ENCODE peak calls at places on chromosomes 3 and 15, in ten cellular contexts. Y is body of pancreas, X is A549, P is stomach, E is ovary, M is K562, J is uterus, Q is IMR-90, B is heart left ventricle, R is spleen. W is an unnamed sample.
A peak's percentile ranks its signal among the peaks of the same experiment; 100 is the strongest.

GRCh38 chr3:67635257-67635656 is 19.2 kb downstream of the SUCLG2 start:
- DNase-seq in R (no peak), M (no peak), E (no peak), X (peak; percentile 52), Q (peak; percentile 96), J (no peak), P (no peak), Y (no peak), B (no peak), W (no peak)

GRCh38 chr15:57762302-57762701 is 55.8 kb downstream of the POLR2M start:
- DNase-seq in X (no peak), R (no peak), P (no peak), E (no peak), M (no peak), J (no peak), Q (no peak), Y (no peak), B (no peak), W (no peak)

GRCh38 chr3:188227442-188227841 is 73.5 kb downstream of the LPP start:
- DNase-seq in Q (no peak), B (no peak), J (no peak), P (no peak), M (no peak), E (no peak), R (no peak), X (no peak), Y (no peak), W (no peak)

GRCh38 chr15:71559098-71559497 is 251.3 kb upstream of the NR2E3 start:
- DNase-seq in P (no peak), J (no peak), B (no peak), R (no peak), X (no peak), E (no peak), M (no peak), Q (peak; percentile 81), Y (no peak), W (no peak)

GRCh38 chr3:48851407-48851806 is 3.7 kb upstream of the PRKAR2A start:
- DNase-seq in Q (peak; percentile 66), X (peak; percentile 12), B (no peak), P (no peak), M (peak; percentile 22), E (no peak), Y (no peak), R (peak; percentile 6), J (no peak), W (no peak)

GRCh38 chr3:15685927-15686326 is 84.4 kb downstream of the BTD start:
- DNase-seq in R (no peak), P (no peak), M (peak; percentile 12), Y (no peak), B (no peak), X (no peak), E (no peak), Q (no peak), J (no peak), W (no peak)

GRCh38 chr3:108159865-108160264 is 62.4 kb downstream of the IFT57 start:
- DNase-seq in B (no peak), M (no peak), P (no peak), X (no peak), E (no peak), Y (no peak), J (no peak), R (no peak), Q (peak; percentile 66), W (no peak)

GRCh38 chr15:58229297-58229768 is 91.2 kb downstream of the AQP9 start:
- DNase-seq in E (no peak), P (no peak), Q (peak; percentile 21), R (no peak), J (no peak), B (no peak), Y (no peak), X (no peak), M (no peak), W (no peak)

GRCh38 chr3:38404286-38404685 is 49.4 kb upstream of the ACVR2B start:
- DNase-seq in J (peak; percentile 16), P (no peak), Q (peak; percentile 53), E (no peak), Y (no peak), M (no peak), X (no peak), R (no peak), B (peak; percentile 60), W (no peak)

GRCh38 chr3:65978116-65978515 is 60.6 kb downstream of the MAGI1 start:
- DNase-seq in E (no peak), Y (no peak), J (no peak), B (no peak), Q (no peak), M (no peak), R (no peak), X (no peak), P (no peak), W (no peak)

GRCh38 chr3:65972765-65973164 is 66.0 kb downstream of the MAGI1 start:
- DNase-seq in M (no peak), R (no peak), X (no peak), E (no peak), P (no peak), Q (no peak), B (no peak), Y (no peak), J (no peak), W (no peak)

GRCh38 chr3:65975031-65975430 is 63.7 kb downstream of the MAGI1 start:
- DNase-seq in E (no peak), Q (no peak), B (no peak), R (no peak), Y (no peak), M (no peak), P (no peak), X (no peak), J (no peak), W (no peak)

GRCh38 chr3:65971281-65972252 is 67.2 kb downstream of the MAGI1 start:
- DNase-seq in P (no peak), X (no peak), Q (no peak), J (no peak), E (no peak), Y (no peak), R (no peak), M (no peak), B (no peak), W (no peak)

GRCh38 chr3:65974505-65974904 is 64.2 kb downstream of the MAGI1 start:
- DNase-seq in B (no peak), J (no peak), Y (no peak), M (peak; percentile 2), P (no peak), Q (no peak), X (no peak), E (no peak), R (no peak), W (no peak)
- TF ChIP-seq CTCF in B (no peak), J (no peak), Y (no peak), M (peak; percentile 4), P (no peak), Q (no peak), X (no peak), E (no peak), R (no peak), W (no peak)

DNA sequence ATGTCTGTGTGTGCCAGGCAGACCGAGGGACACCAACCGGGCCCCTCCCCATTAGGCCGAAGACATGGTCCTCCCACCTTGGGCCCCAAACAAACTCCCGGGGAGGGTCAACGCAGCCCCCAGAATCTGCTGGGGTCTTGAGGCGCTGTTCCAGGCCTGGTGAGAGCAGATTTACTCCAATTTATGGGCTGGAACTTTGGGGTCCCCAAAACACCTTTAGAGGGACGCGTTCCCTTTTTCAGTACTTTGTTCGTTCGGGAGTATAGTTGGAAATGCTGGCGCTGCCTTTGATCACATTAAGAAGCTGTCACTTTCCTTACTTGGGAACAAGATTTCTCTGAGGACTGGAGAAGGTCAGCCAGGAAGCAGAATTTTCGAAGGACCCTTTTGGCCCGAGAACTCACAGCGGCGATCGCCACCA is 2.3 kb downstream of the GATA2 start:
- DNase-seq in Q (no peak), Y (no peak), M (no peak), X (no peak), R (no peak), J (no peak), B (no peak), P (no peak), E (no peak), W (no peak)
- H3K4me1 ChIP-seq in Q (peaks cover 6% of the 10 kb centered on the region), Y (peaks cover 83% of the 10 kb centered on the region), M (peaks cover 21% of the 10 kb centered on the region), X (peaks cover 6% of the 10 kb centered on the region), R (peaks cover 94% of the 10 kb centered on the region), J (no peaks in the 10 kb centered on the region), B (peaks cover 68% of the 10 kb centered on the region), P (peaks cover 76% of the 10 kb centered on the region), E (peaks cover 19% of the 10 kb centered on the region), W (peaks cover 53% of the 10 kb centered on the region)

DNA sequence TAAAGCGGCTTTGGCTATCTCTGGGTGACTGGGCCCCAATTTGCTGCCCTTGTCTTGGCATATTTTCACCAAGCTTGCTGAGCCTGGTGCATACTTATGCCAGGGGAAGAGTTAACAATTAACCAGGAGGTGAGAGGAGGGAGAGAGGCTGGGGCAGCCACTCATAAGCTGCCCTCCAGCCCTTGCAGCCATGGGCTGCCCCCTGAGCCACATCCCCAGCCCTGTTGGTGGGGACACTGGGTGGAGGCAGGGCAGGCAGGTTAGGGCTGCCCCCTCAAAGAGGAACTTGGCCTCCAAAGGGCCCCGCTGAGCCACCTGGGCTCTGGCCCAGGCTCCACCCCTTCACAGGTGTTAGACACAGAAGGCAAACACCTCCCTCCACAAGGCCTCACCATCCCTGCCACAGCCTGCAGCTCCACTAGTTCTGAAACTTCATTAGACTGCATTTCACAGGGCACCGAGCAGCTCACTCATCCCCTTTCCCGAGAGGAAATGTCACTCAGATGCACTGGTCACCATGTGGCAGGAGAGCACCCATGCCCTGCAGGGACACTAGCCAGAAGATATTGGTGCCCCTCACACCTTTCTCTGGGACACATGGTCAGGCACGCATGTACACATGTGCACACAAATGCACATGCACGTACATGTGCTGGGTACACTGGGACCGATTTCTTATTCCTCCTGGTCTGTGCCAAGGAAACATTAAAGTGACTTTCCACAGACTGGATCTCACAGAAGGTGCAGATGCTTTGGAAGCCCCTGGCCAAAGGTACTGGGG is 20.2 kb downstream of the AMOTL2 start:
- DNase-seq in E (no peak), Q (no peak), X (no peak), R (peak; percentile 65), J (no peak), B (no peak), M (no peak), P (peak; percentile 80), Y (peak; percentile 58), W (no peak)
- TF ChIP-seq POLR2A in E (no peak), Q (peak; percentile 83), X (no peak), R (no peak), J (no peak), B (no peak), M (no peak), P (no peak), Y (no peak), W (no peak)

DNA sequence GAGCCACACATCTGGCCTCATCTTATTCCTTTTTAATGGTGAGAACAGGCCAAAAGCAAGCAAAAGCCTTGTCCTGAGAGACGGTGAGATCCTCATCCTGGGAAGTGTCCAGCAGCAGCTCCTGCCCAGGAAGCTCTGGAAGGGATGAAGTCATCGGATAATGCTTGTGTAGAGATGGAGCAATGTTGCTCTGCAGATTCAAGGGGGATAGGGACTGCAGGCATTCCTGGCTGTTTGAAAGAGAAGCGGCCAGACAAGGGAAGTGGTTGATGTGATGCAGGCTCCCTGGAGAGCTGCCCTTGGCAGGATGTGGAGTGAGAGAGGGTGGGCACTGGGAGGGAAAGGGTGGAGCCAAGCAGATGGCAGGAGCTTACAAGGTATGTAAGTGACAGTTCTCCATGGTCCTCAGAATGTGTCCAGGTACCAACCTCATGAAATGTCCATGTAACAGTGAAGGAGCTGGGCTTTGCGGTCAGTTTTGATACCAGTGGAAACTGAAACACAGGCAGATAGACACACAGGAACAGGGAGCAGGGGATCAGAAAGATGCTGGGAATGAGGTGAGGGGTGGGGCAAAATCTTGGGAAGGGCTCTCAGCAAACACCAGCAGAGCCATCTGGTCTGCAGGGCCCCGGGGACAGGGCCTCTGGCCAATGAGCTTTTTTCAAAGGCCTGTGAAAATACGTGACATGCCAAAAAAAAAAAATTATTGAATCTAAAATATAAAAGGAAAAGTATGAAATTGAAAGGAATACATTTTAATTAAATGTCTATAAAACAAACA is 32.2 kb upstream of the LACTB start:
- DNase-seq in Y (no peak), P (no peak), J (peak; percentile 74), Q (peak; percentile 97), X (peak; percentile 91), E (no peak), B (peak; percentile 71), R (no peak), M (no peak), W (no peak)
- TF ChIP-seq CTCF in Y (no peak), P (no peak), J (no peak), Q (no peak), X (no peak), E (no peak), B (no peak), R (no peak), M (no peak), W (no peak)

W was measured in tibial nerve.